ENCODE peak calls at places on chromosomes 7 and 10, in seven cellular contexts. X, K, N, U, S, V and J are unnamed samples.

GRCh38 chr10:124644281-124644680 is 99.9 kb downstream of the FAM53B start:
- DNase-seq in X (no peak), K (no peak), N (no peak), U (no peak), S (no peak), V (no peak), J (no peak)

GRCh38 chr7:158821173-158822021 is 7.9 kb downstream of the ESYT2 start:
- DNase-seq in X (peak), K (peak), N (no peak), U (no peak), S (peak), V (no peak), J (no peak)

GRCh38 chr10:48476279-48476982 is 128.4 kb downstream of the ARHGAP22 start:
- DNase-seq in X (no peak), K (peak), N (no peak), U (no peak), S (no peak), V (no peak), J (no peak)

GRCh38 chr10:99621454-99622246 is 1.4 kb upstream of the SLC25A28 start:
- DNase-seq in X (peak), K (no peak), N (no peak), U (no peak), S (no peak), V (no peak), J (no peak)

GRCh38 chr7:75064801-75065200 is 8.8 kb downstream of the RCC1L start:
- DNase-seq in X (no peak), K (no peak), N (no peak), U (no peak), S (no peak), V (no peak), J (no peak)

GRCh38 chr7:56175784-56176183 is 59.6 kb upstream of the NUPR2 start:
- DNase-seq in X (peak), K (no peak), N (no peak), U (no peak), S (no peak), V (no peak), J (no peak)

GRCh38 chr7:30743371-30744074 is 8.4 kb upstream of the INMT start:
- DNase-seq in X (peak), K (peak), N (no peak), U (no peak), S (peak), V (no peak), J (no peak)

GRCh38 chr7:151735186-151735853 is 141.6 kb downstream of the PRKAG2 start:
- DNase-seq in X (no peak), K (no peak), N (peak), U (no peak), S (no peak), V (no peak), J (no peak)

GRCh38 chr7:108348913-108349312 is 107.3 kb downstream of the NRCAM start:
- DNase-seq in X (peak), K (no peak), N (no peak), U (no peak), S (peak), V (no peak), J (no peak)

GRCh38 chr10:103241262-103242011 is 4.2 kb upstream of the RPEL1 start:
- DNase-seq in X (peak), K (peak), N (peak), U (no peak), S (peak), V (no peak), J (no peak)

GRCh38 chr7:55818686-55819085 is 43.9 kb downstream of the SEPTIN14 start:
- DNase-seq in X (no peak), K (no peak), N (no peak), U (no peak), S (no peak), V (no peak), J (no peak)

GRCh38 chr10:113300628-113301027 is 252.2 kb upstream of the HABP2 start:
- DNase-seq in X (no peak), K (no peak), N (no peak), U (no peak), S (no peak), V (no peak), J (no peak)

GRCh38 chr10:73576178-73576889 is 14.8 kb downstream of the USP54 start:
- DNase-seq in X (peak), K (no peak), N (no peak), U (no peak), S (peak), V (no peak), J (no peak)

GRCh38 chr10:18000601-18001000 is 48.9 kb downstream of the SLC39A12 start:
- DNase-seq in X (peak), K (no peak), N (no peak), U (no peak), S (no peak), V (no peak), J (no peak)

GRCh38 chr10:77889277-77889903 is 37.2 kb downstream of the DLG5 start:
- DNase-seq in X (no peak), K (peak), N (peak), U (peak), S (no peak), V (no peak), J (no peak)

GRCh38 chr10:14936584-14936983 is 17.3 kb downstream of the DCLRE1C start:
- DNase-seq in X (no peak), K (no peak), N (no peak), U (no peak), S (peak), V (no peak), J (no peak)

GRCh38 chr7:1646391-1646790 is 23.7 kb upstream of the ELFN1 start:
- DNase-seq in X (no peak), K (no peak), N (no peak), U (no peak), S (no peak), V (no peak), J (no peak)
- H3K27ac ChIP-seq in X (no peak), K (no peak), N (no peak), U (no peak), S (no peak), V (no peak), J (no peak)

GRCh38 chr10:50417486-50417905 is 166.2 kb upstream of the ASAH2 start:
- DNase-seq in X (peak), K (no peak), N (peak), U (no peak), S (peak), V (no peak), J (no peak)

GRCh38 chr10:50420166-50420565 is 168.8 kb upstream of the ASAH2 start:
- DNase-seq in X (no peak), K (no peak), N (no peak), U (no peak), S (no peak), V (no peak), J (no peak)

GRCh38 chr10:50419756-50420155 is 168.4 kb upstream of the ASAH2 start:
- DNase-seq in X (peak), K (no peak), N (no peak), U (no peak), S (no peak), V (no peak), J (no peak)

GRCh38 chr10:50417906-50418697 is 166.8 kb upstream of the ASAH2 start:
- DNase-seq in X (peak), K (peak), N (peak), U (peak), S (peak), V (peak), J (peak)

GRCh38 chr10:50419091-50419490 is 167.8 kb upstream of the ASAH2 start:
- DNase-seq in X (no peak), K (no peak), N (no peak), U (no peak), S (no peak), V (no peak), J (no peak)
- H3K27ac ChIP-seq in X (peak), K (no peak), N (no peak), U (no peak), S (no peak), V (no peak), J (no peak)

GRCh38 chr10:11615396-11615795 is 3.9 kb upstream of the USP6NL start:
- DNase-seq in X (no peak), K (no peak), N (no peak), U (no peak), S (no peak), V (no peak), J (no peak)

GRCh38 chr10:11612004-11613001 is 853 bp upstream of the USP6NL start:
- DNase-seq in X (peak), K (no peak), N (no peak), U (no peak), S (no peak), V (no peak), J (no peak)

GRCh38 chr10:11611248-11612003 is at the start of gene USP6NL:
- DNase-seq in X (peak), K (peak), N (peak), U (peak), S (peak), V (peak), J (peak)

GRCh38 chr10:11616021-11616420 is 4.6 kb upstream of the USP6NL start:
- DNase-seq in X (peak), K (no peak), N (no peak), U (no peak), S (peak), V (no peak), J (no peak)

DNA sequence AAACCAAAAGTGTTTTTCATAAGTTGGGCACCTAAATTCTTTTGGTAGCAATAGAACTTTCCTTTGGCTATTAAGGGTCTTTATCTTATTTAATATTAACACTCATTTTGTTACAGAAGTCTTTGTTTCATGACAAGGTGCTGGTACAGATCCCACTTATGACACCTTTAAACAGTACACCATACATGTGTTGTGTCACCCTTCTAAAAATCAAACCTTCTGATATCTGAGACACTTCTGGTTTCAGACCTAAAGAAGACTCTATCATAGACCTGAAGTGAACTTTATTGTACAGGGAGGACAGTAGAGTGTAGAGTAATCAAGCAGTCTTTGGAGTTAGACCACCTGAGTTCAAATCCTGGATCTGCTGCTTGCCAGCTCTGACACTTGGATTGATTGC is 5.8 kb upstream of the USP6NL start:
- DNase-seq in X (no peak), K (no peak), N (no peak), U (no peak), S (no peak), V (no peak), J (no peak)
- H3K27ac ChIP-seq in X (no peak), K (no peak), N (no peak), U (no peak), S (no peak), V (no peak), J (no peak)

GRCh38 chr10:131902691-131903090 is 1.9 kb downstream of the PPP2R2D start:
- DNase-seq in X (no peak), K (no peak), N (no peak), U (no peak), S (no peak), V (no peak), J (no peak)
- H3K27ac ChIP-seq in X (peak), K (no peak), N (no peak), U (no peak), S (no peak), V (peak), J (no peak)